ENCODE peak calls at places on chromosomes 12 and 14, in four cellular contexts. V is breast epithelium, K is transverse colon, D is A549. G is an unnamed sample.

GRCh38 chr12:24198070-24198469 is 248.6 kb upstream of the SOX5 start:
- DNase-seq in V (no peak), K (no peak), D (no peak), G (no peak)

GRCh38 chr14:45698462-45699134 is 445.6 kb upstream of the MIS18BP1 start:
- DNase-seq in V (no peak), K (peak), D (no peak), G (no peak)

GRCh38 chr12:120625557-120626419 is 14.6 kb upstream of the CABP1 start:
- DNase-seq in V (no peak), K (no peak), D (peak), G (no peak)

GRCh38 chr12:96233168-96233567 is 39.0 kb downstream of the ELK3 start:
- DNase-seq in V (no peak), K (no peak), D (no peak), G (no peak)

GRCh38 chr12:111202237-111202592 is 166.7 kb downstream of the PHETA1 start:
- DNase-seq in V (no peak), K (no peak), D (no peak), G (no peak)

GRCh38 chr12:26150737-26151450 is 26.1 kb upstream of the BHLHE41 start:
- DNase-seq in V (peak), K (no peak), D (no peak), G (no peak)

GRCh38 chr12:27894309-27894708 is 78.2 kb downstream of the PTHLH start:
- DNase-seq in V (no peak), K (no peak), D (no peak), G (no peak)

GRCh38 chr12:96121271-96121711 is 72.9 kb upstream of the ELK3 start:
- DNase-seq in V (no peak), K (no peak), D (no peak), G (no peak)

GRCh38 chr12:94704452-94704871 is 54.1 kb upstream of the TMCC3 start:
- DNase-seq in V (no peak), K (no peak), D (peak), G (no peak)

GRCh38 chr14:74963705-74964271 is 8.4 kb upstream of the PGF start:
- DNase-seq in V (peak), K (no peak), D (no peak), G (no peak)

DNA sequence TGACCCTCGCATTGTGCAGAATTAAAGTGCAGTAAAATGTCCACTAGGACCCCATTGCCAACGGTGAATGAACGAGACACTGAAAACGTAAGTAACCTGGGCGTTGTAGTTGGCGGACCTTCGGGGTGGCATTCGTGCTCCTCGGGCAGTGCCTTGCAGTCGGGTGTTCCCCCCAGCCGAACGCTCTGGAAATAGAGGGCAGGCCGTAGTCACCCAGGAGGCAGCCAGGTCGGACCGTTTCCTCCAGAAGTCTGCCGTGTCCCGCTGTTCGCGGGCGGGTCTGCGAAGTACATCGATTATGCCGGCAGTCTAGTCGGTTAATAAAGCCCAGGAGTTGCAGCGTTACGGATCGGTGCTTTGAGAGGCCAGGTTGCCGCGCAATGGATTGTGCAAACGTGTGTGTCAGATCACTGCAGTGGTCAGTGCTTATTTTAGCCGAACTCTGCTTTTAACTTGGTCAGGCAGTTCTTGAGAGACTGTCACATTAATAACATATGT is 828 bp downstream of the MARK3 start:
- DNase-seq in V (no peak), K (peak), D (no peak), G (no peak)
- TF ChIP-seq POLR2A in V (no peak), K (no peak), D (no peak), G (no peak)

DNA sequence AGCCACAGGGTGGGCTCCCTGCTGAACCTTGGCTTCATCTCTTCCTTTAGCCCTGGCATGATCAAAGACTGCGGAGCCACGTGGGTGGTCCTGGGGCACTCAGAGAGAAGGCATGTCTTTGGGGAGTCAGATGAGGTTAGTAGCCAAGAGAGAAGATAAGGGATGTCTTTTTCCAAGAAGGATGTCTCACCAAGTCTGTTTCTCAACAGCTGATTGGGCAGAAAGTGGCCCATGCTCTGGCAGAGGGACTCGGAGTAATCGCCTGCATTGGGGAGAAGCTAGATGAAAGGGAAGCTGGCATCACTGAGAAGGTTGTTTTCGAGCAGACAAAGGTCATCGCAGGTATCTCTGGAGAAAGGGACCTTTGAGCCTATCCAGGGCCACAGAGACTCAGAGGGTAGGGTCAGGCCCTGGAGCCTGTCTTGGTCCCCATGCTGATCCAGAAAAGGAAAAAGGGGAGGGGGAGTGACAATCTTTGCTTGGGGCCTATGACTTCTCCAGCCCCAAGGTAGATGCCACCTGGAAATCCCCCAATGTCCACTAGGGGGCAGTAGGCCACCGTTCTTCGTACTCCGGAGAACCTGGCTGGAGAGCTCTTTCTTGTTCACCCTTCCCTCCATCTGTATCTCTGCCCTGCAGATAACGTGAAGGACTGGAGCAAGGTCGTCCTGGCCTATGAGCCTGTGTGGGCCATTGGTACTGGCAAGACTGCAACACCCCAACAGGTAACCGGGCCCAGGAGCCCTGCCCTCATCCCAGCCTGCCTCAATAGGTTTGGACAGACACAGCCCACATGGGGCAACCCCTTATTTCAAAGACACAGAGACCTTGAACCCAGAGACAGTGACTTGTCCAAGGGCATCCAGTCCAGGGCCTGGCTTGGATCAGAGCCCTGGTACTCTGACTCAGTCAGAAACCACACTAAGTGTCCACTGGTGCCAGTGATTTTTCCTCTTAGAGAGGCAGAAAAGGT is 2.0 kb downstream of the TPI1 start:
- DNase-seq in V (peak), K (peak), D (peak), G (peak)
- TF ChIP-seq POLR2A in V (no peak), K (no peak), D (peak), G (no peak)

GRCh38 chr12:55849616-55850015 is 6.9 kb upstream of the MMP19 start:
- DNase-seq in V (no peak), K (no peak), D (no peak), G (no peak)
- TF ChIP-seq POLR2A in V (no peak), K (no peak), D (no peak), G (no peak)

GRCh38 chr14:101101456-101102056 is 198.0 kb upstream of the RTL1 start:
- DNase-seq in V (peak), K (no peak), D (no peak), G (no peak)

GRCh38 chr14:101097109-101097793 is 193.7 kb upstream of the RTL1 start:
- DNase-seq in V (no peak), K (no peak), D (peak), G (no peak)

GRCh38 chr14:101102875-101103274 is 199.4 kb upstream of the RTL1 start:
- DNase-seq in V (peak), K (no peak), D (no peak), G (no peak)

GRCh38 chr14:101103321-101103901 is 199.9 kb upstream of the RTL1 start:
- DNase-seq in V (peak), K (no peak), D (no peak), G (no peak)

GRCh38 chr14:101098641-101099040 is 195.1 kb upstream of the RTL1 start:
- DNase-seq in V (peak), K (no peak), D (no peak), G (no peak)
- TF ChIP-seq POLR2A in V (no peak), K (no peak), D (no peak), G (no peak)

DNA sequence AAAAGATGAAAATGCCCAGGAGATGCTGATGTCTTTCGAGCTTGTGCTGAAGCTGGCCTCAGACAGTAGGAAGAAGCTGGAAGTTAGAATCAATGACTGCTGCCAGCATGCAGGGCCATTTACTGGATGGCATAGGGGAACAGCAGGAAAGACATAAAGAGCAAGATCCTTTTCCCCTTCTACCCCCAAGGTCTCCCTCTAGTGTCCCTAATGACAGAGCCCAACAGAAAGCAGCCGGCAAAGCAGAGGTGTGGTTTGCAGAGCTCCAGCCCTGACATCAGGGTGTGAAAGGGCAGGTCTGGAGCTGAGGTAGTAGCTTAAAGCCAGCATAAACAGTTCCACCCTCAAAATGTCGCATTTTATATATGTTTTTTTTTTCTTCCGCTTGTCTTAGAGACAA is 1560.7 kb upstream of the TMEM132C start:
- DNase-seq in V (no peak), K (no peak), D (no peak), G (no peak)
- TF ChIP-seq POLR2A in V (no peak), K (no peak), D (no peak), G (no peak)

DNA sequence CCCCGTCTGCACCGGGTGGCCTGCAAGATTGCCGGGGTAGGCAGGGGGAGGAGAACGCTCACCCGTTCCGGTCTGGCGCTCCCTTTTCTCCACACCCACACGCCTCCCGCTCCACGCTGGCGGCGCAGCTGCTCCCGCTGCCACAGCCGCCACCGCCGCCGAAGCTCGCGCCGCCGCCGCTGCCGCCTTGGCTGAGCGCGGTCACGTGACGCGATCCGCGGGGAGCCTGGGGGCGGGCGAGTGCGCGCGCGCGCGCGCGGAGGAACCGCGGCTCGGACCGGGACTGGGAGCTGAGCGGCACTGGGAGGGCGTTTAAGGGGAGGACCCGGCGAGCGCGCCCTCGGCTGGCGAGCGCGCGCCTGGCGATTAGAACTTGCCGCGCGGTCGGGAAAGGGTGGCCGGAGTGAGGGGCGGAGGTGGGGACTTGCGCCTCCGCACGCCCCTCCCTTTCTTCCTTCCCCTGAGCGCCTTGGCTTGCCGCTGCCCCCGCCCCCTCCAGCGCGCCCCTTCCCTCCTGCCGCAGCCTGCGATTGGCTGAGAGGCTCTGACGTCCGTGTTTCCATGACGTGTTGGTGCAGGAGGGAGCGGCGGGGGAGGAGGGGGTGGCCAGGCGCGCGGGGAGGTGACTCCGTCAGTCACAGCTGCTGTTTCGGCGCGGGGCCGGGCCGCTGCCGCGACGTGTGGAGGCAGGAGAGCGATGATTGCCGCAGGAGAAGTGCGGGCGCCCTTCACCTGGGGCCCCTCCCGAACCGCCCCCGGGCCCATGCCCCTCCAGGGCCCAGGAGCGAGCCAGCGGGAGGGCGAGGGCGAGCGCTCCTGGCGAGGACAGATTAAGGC is 737 bp upstream of the ATP2B1 start:
- DNase-seq in V (peak), K (peak), D (peak), G (peak)
- TF ChIP-seq POLR2A in V (peak), K (peak), D (peak), G (peak)